ENCODE peak calls at places on chromosomes 1 and 21, in four cellular contexts. D, N, M and T are unnamed samples.

GRCh38 chr1:215111916-215112315 is 29.4 kb downstream of the KCNK2 start:
- DNase-seq in N (no peak), M (no peak), D (no peak), T (no peak)

GRCh38 chr1:107830546-107830945 is 134.4 kb downstream of the VAV3 start:
- DNase-seq in M (no peak), D (no peak), N (no peak), T (no peak)

GRCh38 chr1:21568809-21569385 is 59.7 kb downstream of the ALPL start:
- DNase-seq in D (no peak), N (no peak), M (no peak), T (no peak)

GRCh38 chr1:17165823-17166222 is 39.1 kb upstream of the PADI1 start:
- DNase-seq in N (no peak), M (no peak), D (no peak), T (no peak)

GRCh38 chr1:236342403-236343245 is 51.5 kb upstream of the EDARADD start:
- DNase-seq in M (peak; percentile 7), N (no peak), D (no peak), T (no peak)

GRCh38 chr1:162197615-162198497 is 128.4 kb downstream of the NOS1AP start:
- DNase-seq in M (no peak), N (no peak), D (no peak), T (peak; percentile 57)

GRCh38 chr1:193657552-193657951 is 471.1 kb upstream of the B3GALT2 start:
- DNase-seq in N (no peak), D (no peak), M (no peak), T (no peak)

GRCh38 chr1:230900984-230901383 is 32.7 kb upstream of the C1orf198 start:
- DNase-seq in M (no peak), D (no peak), N (no peak), T (no peak)

GRCh38 chr1:18646776-18647410 is 16.2 kb downstream of the PAX7 start:
- DNase-seq in N (no peak), M (no peak), D (no peak), T (peak; percentile 67)

GRCh38 chr1:244063498-244063897 is 12.4 kb downstream of the ZBTB18 start:
- DNase-seq in M (no peak), N (no peak), D (no peak), T (no peak)

GRCh38 chr21:32812035-32812434 is 40.5 kb upstream of the PAXBP1 start:
- DNase-seq in M (no peak), N (no peak), D (peak; percentile 10), T (no peak)

GRCh38 chr1:119125874-119126273 is 14.6 kb downstream of the WARS2 start:
- DNase-seq in M (no peak), D (no peak), N (no peak), T (no peak)

GRCh38 chr21:19244502-19245187 is 841.1 kb upstream of the TMPRSS15 start:
- DNase-seq in M (no peak), N (no peak), D (no peak), T (no peak)

GRCh38 chr1:226125831-226126230 is 60.7 kb downstream of the ACBD3 start:
- DNase-seq in N (no peak), M (no peak), D (no peak), T (no peak)

GRCh38 chr1:58782308-58783089 is 1.3 kb downstream of the JUN start:
- DNase-seq in D (peak; percentile 22), N (peak; percentile 47), M (peak; percentile 55), T (peak; percentile 67)

GRCh38 chr1:39787468-39787867 is 1.2 kb downstream of the BMP8B start:
- DNase-seq in M (no peak), N (no peak), D (no peak), T (no peak)

GRCh38 chr21:42199488-42200463 is 19.2 kb upstream of the ABCG1 start:
- DNase-seq in N (no peak), M (peak; percentile 66), D (peak; percentile 77), T (no peak)

GRCh38 chr1:145961425-145962156 is 2.8 kb downstream of the ANKRD34A start:
- DNase-seq in D (no peak), N (no peak), M (peak; percentile 53), T (no peak)

GRCh38 chr1:248696261-248696660 is 6.3 kb downstream of the OR14I1 start:
- DNase-seq in N (no peak), D (no peak), M (no peak), T (no peak)

GRCh38 chr1:86110451-86111129 is 46.0 kb downstream of the COL24A1 start:
- DNase-seq in N (no peak), M (no peak), D (no peak), T (no peak)

GRCh38 chr1:155134858-155135415 is 715 bp upstream of the SLC50A1 start:
- DNase-seq in N (peak; percentile 50), M (peak; percentile 98), D (peak; percentile 97), T (peak; percentile 76)
- H3K14ac ChIP-seq in N (no peak overlapping the region), M (no peak overlapping the region), D (peak overlapping the region; percentile 97), T (no peak overlapping the region)

GRCh38 chr1:205312866-205313680 is 8.5 kb downstream of the NUAK2 start:
- DNase-seq in N (no peak), D (no peak), M (no peak), T (no peak)

GRCh38 chr1:205310981-205311704 is 10.4 kb downstream of the NUAK2 start:
- DNase-seq in D (no peak), M (no peak), N (no peak), T (no peak)

GRCh38 chr1:205316179-205316578 is 5.4 kb downstream of the NUAK2 start:
- DNase-seq in M (no peak), N (no peak), D (no peak), T (no peak)

GRCh38 chr1:205314986-205315618 is 6.4 kb downstream of the NUAK2 start:
- DNase-seq in M (no peak), D (no peak), N (no peak), T (no peak)

DNA sequence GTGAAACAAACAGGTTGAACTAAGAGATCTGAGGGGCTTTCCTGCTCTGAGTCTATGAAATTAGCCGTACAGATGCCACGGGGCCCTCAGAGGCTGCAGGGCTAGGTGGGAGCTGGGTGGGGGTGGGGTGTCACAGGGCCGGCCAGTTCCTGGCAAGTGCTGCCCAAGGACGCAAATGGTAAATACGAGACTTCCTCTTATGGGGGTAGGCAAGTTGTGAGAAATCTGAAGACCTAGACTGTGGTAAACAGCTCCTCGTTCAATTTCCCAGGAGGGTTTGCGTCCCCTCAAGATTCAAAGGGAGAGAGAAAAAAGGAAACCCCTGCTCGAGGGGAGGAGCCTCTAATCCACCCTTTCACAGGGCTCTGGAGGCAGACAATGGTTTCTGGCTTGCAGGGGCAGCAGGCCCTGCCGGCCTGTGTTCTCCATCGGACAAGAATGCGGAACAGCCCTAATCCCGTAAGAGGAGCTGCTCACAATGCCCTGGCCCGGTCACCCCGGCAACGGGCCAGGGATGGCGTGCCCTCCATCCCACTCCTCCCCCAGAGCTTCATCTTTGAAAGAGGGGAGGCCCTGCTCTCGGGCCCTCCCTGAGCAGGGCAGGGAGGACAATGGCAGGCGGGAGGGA is 7.8 kb downstream of the NUAK2 start:
- DNase-seq in D (peak; percentile 86), M (peak; percentile 74), N (peak; percentile 98), T (peak; percentile 94)
- H3K14ac ChIP-seq in D (peak overlapping the region; percentile 75), M (no peak overlapping the region), N (no peak overlapping the region), T (peak overlapping the region; percentile 85)

DNA sequence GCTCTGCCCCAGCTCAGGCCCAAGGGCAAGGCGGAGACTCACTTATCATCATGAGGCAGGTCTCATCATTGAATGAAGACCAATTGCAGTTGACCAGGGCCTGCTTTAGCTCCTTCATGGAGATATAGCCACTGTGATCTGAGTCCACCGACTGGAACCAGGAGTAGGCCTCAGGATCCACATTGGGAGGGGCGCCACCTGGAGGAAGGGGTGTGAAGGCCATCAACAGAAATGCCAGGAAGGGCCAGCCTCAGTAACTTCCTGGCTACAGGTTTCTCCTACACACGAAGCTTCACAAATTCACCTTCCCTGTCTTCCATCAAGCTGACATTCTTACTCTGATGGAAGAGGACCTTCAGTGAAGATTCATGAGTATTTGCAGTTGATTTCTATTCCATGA is 11.6 kb downstream of the PEF1 start:
- DNase-seq in D (no peak), N (no peak), M (no peak), T (peak; percentile 65)
- H3K14ac ChIP-seq in D (no peak overlapping the region), N (no peak overlapping the region), M (no peak overlapping the region), T (no peak overlapping the region)

DNA sequence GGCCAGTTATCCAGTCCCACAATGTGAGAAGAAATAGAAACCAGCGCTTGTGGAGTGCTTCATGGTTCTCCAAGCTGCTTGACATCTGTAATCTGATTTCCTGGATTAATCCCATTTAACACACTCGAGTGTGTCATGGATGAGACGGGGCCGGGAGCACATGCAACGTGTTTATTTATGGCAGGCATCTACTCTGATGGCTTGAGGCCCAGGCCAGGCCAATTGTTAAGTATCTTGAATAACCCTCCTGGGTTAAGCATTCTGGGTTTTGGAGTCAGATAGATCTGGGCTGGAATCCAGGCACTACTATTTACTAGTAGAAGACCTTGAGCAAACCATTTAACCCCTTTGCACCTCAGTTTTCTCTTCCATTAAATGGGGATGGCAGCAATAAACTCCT is 37.5 kb upstream of the LAPTM5 start:
- DNase-seq in M (no peak), D (no peak), N (no peak), T (no peak)
- H3K14ac ChIP-seq in M (no peak overlapping the region), D (no peak overlapping the region), N (no peak overlapping the region), T (no peak overlapping the region)

GRCh38 chr1:54611621-54612020 is 11.7 kb downstream of the FAM151A start:
- DNase-seq in D (no peak), N (no peak), M (no peak), T (no peak)
- H3K14ac ChIP-seq in D (no peak overlapping the region), N (peak overlapping the region; percentile 92), M (no peak overlapping the region), T (peak overlapping the region; percentile 21)

GRCh38 chr1:1348420-1349255 is 580 bp downstream of the DVL1 start:
- DNase-seq in N (no peak), D (peak; percentile 46), M (peak; percentile 43), T (no peak)
- H3K14ac ChIP-seq in N (peak overlapping the region; percentile 97), D (peak overlapping the region; percentile 79), M (peak overlapping the region; percentile 18), T (no peak overlapping the region)

DNA sequence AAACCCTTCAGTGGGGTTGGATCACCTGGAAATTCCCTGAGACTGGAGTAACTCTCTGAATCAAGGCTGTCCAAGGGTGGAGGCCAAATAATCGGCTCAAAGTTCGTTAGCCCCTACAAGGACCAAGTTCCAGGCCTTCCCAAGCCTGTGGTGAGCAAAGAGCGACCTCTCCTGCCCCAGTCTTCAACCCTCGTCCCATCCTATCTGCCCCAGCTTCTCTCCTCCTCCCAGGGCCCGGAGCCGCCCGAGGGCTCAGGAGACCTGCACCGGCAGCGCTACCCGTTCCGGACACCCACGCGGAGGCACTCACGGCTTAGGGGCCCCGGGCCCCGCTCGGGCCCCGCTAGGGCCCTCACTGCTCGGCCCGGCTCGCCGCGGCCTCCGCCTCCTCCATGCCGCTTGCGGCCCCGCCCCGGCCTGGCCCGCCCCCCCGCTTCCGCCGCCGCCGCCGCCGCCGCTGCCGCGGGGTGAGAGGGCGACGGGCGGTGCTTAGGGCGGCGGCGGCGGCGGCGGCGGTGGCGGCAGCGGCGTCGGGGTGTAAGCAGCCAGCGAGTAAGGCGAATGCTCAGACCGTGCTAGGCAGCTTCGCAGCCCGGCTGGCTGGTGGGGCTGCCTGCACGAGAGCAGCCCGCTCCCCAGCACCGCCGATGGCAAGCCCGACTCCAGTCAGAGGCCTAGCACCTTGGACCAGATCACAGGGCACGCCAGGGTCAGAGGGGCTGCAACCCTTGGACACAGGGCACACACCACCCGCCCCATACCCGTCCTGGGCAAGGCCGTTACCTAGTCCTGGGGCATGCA is at the start of gene POMGNT1:
- DNase-seq in D (peak; percentile 39), M (peak; percentile 68), N (peak; percentile 59), T (peak; percentile 68)
- H3K14ac ChIP-seq in D (peak within 1 kb of the TSS; percentile 99), M (no peak within 1 kb of the TSS), N (peak within 1 kb of the TSS; percentile 95), T (peak within 1 kb of the TSS; percentile 74)

GRCh38 chr1:164702664-164703063 is 143.7 kb downstream of the PBX1 start:
- DNase-seq in M (no peak), N (no peak), D (no peak), T (no peak)

GRCh38 chr1:164701221-164701761 is 142.3 kb downstream of the PBX1 start:
- DNase-seq in D (no peak), M (no peak), N (no peak), T (no peak)

GRCh38 chr1:164700683-164701082 is 141.7 kb downstream of the PBX1 start:
- DNase-seq in M (no peak), N (no peak), D (no peak), T (no peak)

GRCh38 chr1:164702216-164702615 is 143.2 kb downstream of the PBX1 start:
- DNase-seq in M (peak; percentile 52), D (peak; percentile 71), N (no peak), T (no peak)

GRCh38 chr1:164699815-164700491 is 141.0 kb downstream of the PBX1 start:
- DNase-seq in D (no peak), N (no peak), M (no peak), T (no peak)
- H3K14ac ChIP-seq in D (no peak overlapping the region), N (no peak overlapping the region), M (no peak overlapping the region), T (no peak overlapping the region)